ENCODE peak calls at places on chromosomes 4 and X, in six cellular contexts. One of them, this sample, is unnamed.

GRCh38 chr4:110005461-110006056 is 92.9 kb downstream of the EGF start:
- DNase-seq in Peyer's patch: no peak
- DNase-seq in vagina: no peak
- DNase-seq in upper lobe of right lung: no peak
- DNase-seq in CD8-positive, alpha-beta T cell: no peak
- DNase-seq in IMR-90: peak; percentile 78
- DNase-seq in this sample: peak; percentile 49

GRCh38 chrX:47247206-47247998 is 14.6 kb downstream of the USP11 start:
- DNase-seq in Peyer's patch: peak; percentile 38
- DNase-seq in vagina: no peak
- DNase-seq in upper lobe of right lung: no peak
- DNase-seq in CD8-positive, alpha-beta T cell: no peak
- DNase-seq in IMR-90: peak; percentile 76
- DNase-seq in this sample: no peak

GRCh38 chr4:143352720-143353119 is 16.0 kb downstream of the GAB1 start:
- DNase-seq in Peyer's patch: no peak
- DNase-seq in vagina: no peak
- DNase-seq in upper lobe of right lung: no peak
- DNase-seq in CD8-positive, alpha-beta T cell: no peak
- DNase-seq in IMR-90: no peak
- DNase-seq in this sample: no peak

GRCh38 chrX:39729834-39730670 is 367.7 kb downstream of the BCOR start:
- DNase-seq in Peyer's patch: no peak
- DNase-seq in vagina: no peak
- DNase-seq in upper lobe of right lung: no peak
- DNase-seq in CD8-positive, alpha-beta T cell: no peak
- DNase-seq in IMR-90: no peak
- DNase-seq in this sample: no peak

GRCh38 chr4:154590329-154591006 is at the start of gene FGA:
- DNase-seq in Peyer's patch: no peak
- DNase-seq in vagina: no peak
- DNase-seq in upper lobe of right lung: no peak
- DNase-seq in CD8-positive, alpha-beta T cell: no peak
- DNase-seq in IMR-90: no peak
- DNase-seq in this sample: no peak

GRCh38 chrX:53048169-53049126 is at the start of gene GPR173:
- DNase-seq in Peyer's patch: no peak
- DNase-seq in vagina: no peak
- DNase-seq in upper lobe of right lung: peak; percentile 69
- DNase-seq in CD8-positive, alpha-beta T cell: no peak
- DNase-seq in IMR-90: peak; percentile 66
- DNase-seq in this sample: no peak

GRCh38 chr4:140359571-140360427 is 13.6 kb upstream of the SCOC start:
- DNase-seq in Peyer's patch: peak; percentile 93
- DNase-seq in vagina: no peak
- DNase-seq in upper lobe of right lung: peak; percentile 72
- DNase-seq in CD8-positive, alpha-beta T cell: peak; percentile 44
- DNase-seq in IMR-90: peak; percentile 81
- DNase-seq in this sample: peak; percentile 83

GRCh38 chr4:84291984-84292383 is 207.1 kb downstream of the NKX6-1 start:
- DNase-seq in Peyer's patch: no peak
- DNase-seq in vagina: no peak
- DNase-seq in upper lobe of right lung: no peak
- DNase-seq in CD8-positive, alpha-beta T cell: no peak
- DNase-seq in IMR-90: no peak
- DNase-seq in this sample: no peak

GRCh38 chr4:40940764-40941163 is 191.0 kb downstream of the NSUN7 start:
- DNase-seq in Peyer's patch: no peak
- DNase-seq in vagina: no peak
- DNase-seq in upper lobe of right lung: no peak
- DNase-seq in CD8-positive, alpha-beta T cell: no peak
- DNase-seq in IMR-90: no peak
- DNase-seq in this sample: no peak

GRCh38 chr4:40046311-40046980 is 10.2 kb upstream of the N4BP2 start:
- DNase-seq in Peyer's patch: no peak
- DNase-seq in vagina: no peak
- DNase-seq in upper lobe of right lung: no peak
- DNase-seq in CD8-positive, alpha-beta T cell: no peak
- DNase-seq in IMR-90: peak; percentile 64
- DNase-seq in this sample: no peak

GRCh38 chr4:13248621-13249298 is 235.4 kb downstream of the RAB28 start:
- DNase-seq in Peyer's patch: no peak
- DNase-seq in vagina: no peak
- DNase-seq in upper lobe of right lung: no peak
- DNase-seq in CD8-positive, alpha-beta T cell: no peak
- DNase-seq in IMR-90: peak; percentile 6
- DNase-seq in this sample: no peak

GRCh38 chrX:54530358-54530900 is 410 bp downstream of the GNL3L start:
- DNase-seq in Peyer's patch: no peak
- DNase-seq in vagina: no peak
- DNase-seq in upper lobe of right lung: no peak
- DNase-seq in CD8-positive, alpha-beta T cell: no peak
- DNase-seq in IMR-90: no peak
- DNase-seq in this sample: no peak

GRCh38 chr4:3128058-3128457 is 53.6 kb downstream of the HTT start:
- DNase-seq in Peyer's patch: no peak
- DNase-seq in vagina: no peak
- DNase-seq in upper lobe of right lung: no peak
- DNase-seq in CD8-positive, alpha-beta T cell: no peak
- DNase-seq in IMR-90: no peak
- DNase-seq in this sample: no peak

GRCh38 chrX:12966151-12966550 is 8.8 kb upstream of the TMSB4X start:
- DNase-seq in Peyer's patch: no peak
- DNase-seq in vagina: no peak
- DNase-seq in upper lobe of right lung: no peak
- DNase-seq in CD8-positive, alpha-beta T cell: no peak
- DNase-seq in IMR-90: no peak
- DNase-seq in this sample: no peak

GRCh38 chrX:150326843-150327242 is 36.3 kb upstream of the MAMLD1 start:
- DNase-seq in Peyer's patch: no peak
- DNase-seq in vagina: no peak
- DNase-seq in upper lobe of right lung: no peak
- DNase-seq in CD8-positive, alpha-beta T cell: no peak
- DNase-seq in IMR-90: peak; percentile 7
- DNase-seq in this sample: no peak

DNA sequence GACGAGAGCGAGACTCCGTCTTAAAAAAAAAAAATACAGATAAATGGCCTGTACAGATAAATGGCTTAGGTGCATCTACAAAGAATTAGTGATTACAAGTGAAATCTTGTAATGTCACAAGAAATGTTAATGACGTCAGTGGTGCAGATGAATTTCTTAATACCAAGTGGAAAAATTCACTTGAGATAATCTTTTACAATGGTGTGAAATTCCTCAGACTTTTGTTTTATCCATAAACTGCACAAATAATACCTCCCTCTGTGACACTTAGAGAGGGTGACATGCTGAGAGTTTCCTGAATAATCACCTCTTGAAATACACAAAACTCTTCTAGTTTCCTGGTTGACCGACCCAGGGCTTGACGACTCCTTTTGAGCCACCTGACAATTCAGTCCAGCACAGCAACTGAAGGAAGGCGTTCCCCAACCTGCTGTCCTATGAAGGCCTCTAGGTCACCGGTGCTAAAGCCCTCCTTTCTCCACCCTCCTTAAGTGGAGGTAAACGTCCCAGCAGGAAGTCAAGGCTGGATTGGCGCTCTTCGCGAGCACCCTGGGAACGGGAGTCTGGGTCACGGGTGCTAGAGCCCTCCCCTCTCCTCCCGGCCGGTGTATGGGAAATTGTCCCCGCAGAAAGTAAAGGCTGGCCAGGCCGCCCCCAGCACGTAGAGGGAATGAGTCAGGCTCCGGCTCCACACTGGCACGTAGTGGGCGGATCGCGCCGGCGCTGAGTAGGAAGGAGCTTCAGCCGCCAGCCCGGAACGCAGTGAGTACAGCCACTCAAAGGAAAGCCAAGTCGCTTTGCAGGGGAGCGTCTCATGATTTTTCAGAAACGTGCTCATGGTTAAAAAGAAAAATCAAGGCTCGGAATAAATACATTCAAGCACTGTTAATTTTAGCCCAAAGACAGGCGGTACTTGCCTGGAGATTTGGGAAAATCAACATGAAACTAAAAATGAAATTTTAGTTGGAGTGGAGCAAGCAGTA is at the start of gene TMEM144:
- DNase-seq in Peyer's patch: peak; percentile 92
- DNase-seq in vagina: no peak
- DNase-seq in upper lobe of right lung: peak; percentile 96
- DNase-seq in CD8-positive, alpha-beta T cell: no peak
- DNase-seq in IMR-90: peak; percentile 85
- DNase-seq in this sample: no peak
- H3K4me3 ChIP-seq in Peyer's patch: peak within 1 kb of the TSS; percentile 16
- H3K4me3 ChIP-seq in vagina: peak within 1 kb of the TSS; percentile 38
- H3K4me3 ChIP-seq in upper lobe of right lung: peak within 1 kb of the TSS; percentile 42
- H3K4me3 ChIP-seq in CD8-positive, alpha-beta T cell: peak within 1 kb of the TSS; percentile 51
- H3K4me3 ChIP-seq in IMR-90: peak within 1 kb of the TSS; percentile 56
- H3K4me3 ChIP-seq in this sample: no peak within 1 kb of the TSS

GRCh38 chr4:138707746-138708145 is 307.8 kb upstream of the NOCT start:
- DNase-seq in Peyer's patch: no peak
- DNase-seq in vagina: no peak
- DNase-seq in upper lobe of right lung: no peak
- DNase-seq in CD8-positive, alpha-beta T cell: no peak
- DNase-seq in IMR-90: peak; percentile 64
- DNase-seq in this sample: no peak
- H3K4me3 ChIP-seq in Peyer's patch: no peak overlapping the region
- H3K4me3 ChIP-seq in vagina: no peak overlapping the region
- H3K4me3 ChIP-seq in upper lobe of right lung: no peak overlapping the region
- H3K4me3 ChIP-seq in CD8-positive, alpha-beta T cell: no peak overlapping the region
- H3K4me3 ChIP-seq in IMR-90: no peak overlapping the region
- H3K4me3 ChIP-seq in this sample: no peak overlapping the region

GRCh38 chrX:16552546-16552945 is 97.4 kb upstream of the S100G start:
- DNase-seq in Peyer's patch: no peak
- DNase-seq in vagina: no peak
- DNase-seq in upper lobe of right lung: no peak
- DNase-seq in CD8-positive, alpha-beta T cell: no peak
- DNase-seq in IMR-90: peak; percentile 56
- DNase-seq in this sample: no peak

GRCh38 chrX:16544969-16545368 is 105.0 kb upstream of the S100G start:
- DNase-seq in Peyer's patch: no peak
- DNase-seq in vagina: no peak
- DNase-seq in upper lobe of right lung: no peak
- DNase-seq in CD8-positive, alpha-beta T cell: no peak
- DNase-seq in IMR-90: no peak
- DNase-seq in this sample: no peak

DNA sequence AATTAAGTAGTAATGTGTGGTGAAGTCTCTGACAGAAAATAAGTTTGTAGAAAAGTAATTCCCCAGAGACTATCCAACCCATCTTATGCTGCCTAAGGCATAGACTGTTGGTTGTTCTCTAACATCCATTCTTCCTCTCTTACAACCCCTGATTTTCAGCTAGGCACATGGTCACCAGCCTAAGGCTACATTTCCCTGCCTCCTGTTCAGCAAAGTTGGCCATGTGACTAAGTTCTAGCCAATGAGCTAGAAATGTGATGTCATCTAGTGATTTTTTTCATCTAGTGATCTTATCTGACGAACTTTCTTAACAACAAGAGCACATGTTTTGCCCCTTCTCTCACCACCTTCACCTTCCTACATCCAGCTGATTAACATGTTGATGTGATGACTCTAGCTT is 102.3 kb upstream of the S100G start:
- DNase-seq in Peyer's patch: no peak
- DNase-seq in vagina: no peak
- DNase-seq in upper lobe of right lung: no peak
- DNase-seq in CD8-positive, alpha-beta T cell: no peak
- DNase-seq in IMR-90: no peak
- DNase-seq in this sample: no peak
- H3K4me3 ChIP-seq in Peyer's patch: no peak overlapping the region
- H3K4me3 ChIP-seq in vagina: no peak overlapping the region
- H3K4me3 ChIP-seq in upper lobe of right lung: no peak overlapping the region
- H3K4me3 ChIP-seq in CD8-positive, alpha-beta T cell: no peak overlapping the region
- H3K4me3 ChIP-seq in IMR-90: no peak overlapping the region
- H3K4me3 ChIP-seq in this sample: no peak overlapping the region

GRCh38 chrX:136851526-136851925 is 29.0 kb downstream of the RBMX start:
- DNase-seq in Peyer's patch: no peak
- DNase-seq in vagina: no peak
- DNase-seq in upper lobe of right lung: no peak
- DNase-seq in CD8-positive, alpha-beta T cell: no peak
- DNase-seq in IMR-90: no peak
- DNase-seq in this sample: no peak

GRCh38 chrX:136847874-136848273 is 32.7 kb downstream of the RBMX start:
- DNase-seq in Peyer's patch: no peak
- DNase-seq in vagina: no peak
- DNase-seq in upper lobe of right lung: no peak
- DNase-seq in CD8-positive, alpha-beta T cell: no peak
- DNase-seq in IMR-90: peak; percentile 73
- DNase-seq in this sample: no peak

GRCh38 chrX:136850441-136851175 is 29.9 kb downstream of the RBMX start:
- DNase-seq in Peyer's patch: no peak
- DNase-seq in vagina: no peak
- DNase-seq in upper lobe of right lung: no peak
- DNase-seq in CD8-positive, alpha-beta T cell: no peak
- DNase-seq in IMR-90: no peak
- DNase-seq in this sample: no peak

DNA sequence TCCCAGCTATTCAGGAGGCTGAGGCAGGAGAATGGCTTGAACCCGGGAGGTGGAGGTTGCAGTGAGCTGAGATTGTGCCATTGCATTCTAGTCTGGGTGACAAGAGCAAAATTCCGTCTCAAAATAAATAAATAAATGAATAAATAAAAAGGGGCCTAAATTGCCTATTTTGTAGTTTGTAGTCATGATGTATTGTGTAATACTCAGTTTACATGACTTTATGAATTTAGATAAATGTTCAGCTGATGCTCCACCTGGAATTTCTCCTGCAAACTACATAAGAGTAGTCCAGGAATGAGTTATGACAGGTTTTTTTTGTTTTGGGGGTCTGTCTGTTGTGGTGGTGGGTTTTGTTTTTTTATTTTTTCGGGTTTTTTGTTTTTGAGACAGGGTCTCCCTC is 31.1 kb downstream of the RBMX start:
- DNase-seq in Peyer's patch: no peak
- DNase-seq in vagina: no peak
- DNase-seq in upper lobe of right lung: no peak
- DNase-seq in CD8-positive, alpha-beta T cell: no peak
- DNase-seq in IMR-90: no peak
- DNase-seq in this sample: no peak
- H3K4me3 ChIP-seq in Peyer's patch: no peak overlapping the region
- H3K4me3 ChIP-seq in vagina: no peak overlapping the region
- H3K4me3 ChIP-seq in upper lobe of right lung: no peak overlapping the region
- H3K4me3 ChIP-seq in CD8-positive, alpha-beta T cell: no peak overlapping the region
- H3K4me3 ChIP-seq in IMR-90: no peak overlapping the region
- H3K4me3 ChIP-seq in this sample: no peak overlapping the region

GRCh38 chr4:184384810-184385557 is 89.4 kb downstream of the IRF2 start:
- DNase-seq in Peyer's patch: no peak
- DNase-seq in vagina: no peak
- DNase-seq in upper lobe of right lung: no peak
- DNase-seq in CD8-positive, alpha-beta T cell: no peak
- DNase-seq in IMR-90: peak; percentile 46
- DNase-seq in this sample: no peak
- H3K4me3 ChIP-seq in Peyer's patch: no peak overlapping the region
- H3K4me3 ChIP-seq in vagina: no peak overlapping the region
- H3K4me3 ChIP-seq in upper lobe of right lung: no peak overlapping the region
- H3K4me3 ChIP-seq in CD8-positive, alpha-beta T cell: no peak overlapping the region
- H3K4me3 ChIP-seq in IMR-90: no peak overlapping the region
- H3K4me3 ChIP-seq in this sample: no peak overlapping the region